ENCODE peak calls at places on chromosomes 11 and 22, in four cellular contexts. One of them, this sample, is unnamed.

GRCh38 chr11:44290206-44290605 is 19.7 kb downstream of the ALX4 start:
- DNase-seq in A549: no peak
- DNase-seq in HEK293T: no peak
- DNase-seq in MM.1S: no peak
- DNase-seq in this sample: no peak

GRCh38 chr11:69301491-69302401 is 7.8 kb downstream of the MYEOV start:
- DNase-seq in HEK293T: no peak
- DNase-seq in MM.1S: no peak
- DNase-seq in A549: peak; percentile 96
- DNase-seq in this sample: no peak

GRCh38 chr22:35154937-35155387 is 89.0 kb downstream of the ISX start:
- DNase-seq in A549: peak; percentile 64
- DNase-seq in MM.1S: peak; percentile 30
- DNase-seq in HEK293T: peak; percentile 78
- DNase-seq in this sample: peak; percentile 53

GRCh38 chr11:131802416-131802815 is 432.0 kb downstream of the NTM start:
- DNase-seq in MM.1S: no peak
- DNase-seq in A549: no peak
- DNase-seq in HEK293T: no peak
- DNase-seq in this sample: no peak

GRCh38 chr11:22477312-22477711 is 139.1 kb downstream of the SLC17A6 start:
- DNase-seq in MM.1S: peak; percentile 24
- DNase-seq in A549: no peak
- DNase-seq in HEK293T: no peak
- DNase-seq in this sample: no peak

GRCh38 chr11:13897606-13898276 is 64.8 kb upstream of the SPON1 start:
- DNase-seq in A549: no peak
- DNase-seq in HEK293T: no peak
- DNase-seq in MM.1S: peak; percentile 19
- DNase-seq in this sample: no peak

GRCh38 chr22:29988719-29989118 is 91.5 kb upstream of the HORMAD2 start:
- DNase-seq in MM.1S: no peak
- DNase-seq in HEK293T: no peak
- DNase-seq in A549: no peak
- DNase-seq in this sample: no peak

GRCh38 chr11:69136471-69136870 is 19.3 kb upstream of the SMIM38 start:
- DNase-seq in A549: no peak
- DNase-seq in MM.1S: no peak
- DNase-seq in HEK293T: no peak
- DNase-seq in this sample: no peak

GRCh38 chr22:46058591-46059519 is 81.9 kb upstream of the WNT7B start:
- DNase-seq in HEK293T: no peak
- DNase-seq in MM.1S: no peak
- DNase-seq in A549: no peak
- DNase-seq in this sample: peak; percentile 44

GRCh38 chr11:132463941-132464340 is 1068.4 kb downstream of the OPCML start:
- DNase-seq in HEK293T: no peak
- DNase-seq in A549: no peak
- DNase-seq in MM.1S: no peak
- DNase-seq in this sample: no peak

This sample was measured in dermis microvascular lymphatic vessel endothelial cell.